ENCODE peak calls at places on chromosomes 3 and 15, in seven cellular contexts. P, U, I, L, H, F and Q are unnamed samples.

GRCh38 chr15:70160267-70160666 is 62.5 kb upstream of the TLE3 start:
- DNase-seq in P (no peak), U (no peak), I (no peak), L (no peak), H (no peak), F (no peak), Q (no peak)

GRCh38 chr3:16338999-16339398 is 74.0 kb downstream of the OXNAD1 start:
- DNase-seq in P (peak; percentile 20), U (no peak), I (no peak), L (no peak), H (peak; percentile 28), F (no peak), Q (peak; percentile 76)

GRCh38 chr3:128179474-128179819 is 26.2 kb downstream of the EEFSEC start:
- DNase-seq in P (no peak), U (no peak), I (no peak), L (no peak), H (no peak), F (no peak), Q (no peak)

GRCh38 chr15:67358812-67359211 is 104.2 kb downstream of the IQCH start:
- DNase-seq in P (no peak), U (no peak), I (no peak), L (no peak), H (no peak), F (peak; percentile 3), Q (peak; percentile 10)

GRCh38 chr15:59170295-59170881 is 36.3 kb upstream of the LDHAL6B start:
- DNase-seq in P (no peak), U (no peak), I (peak; percentile 54), L (no peak), H (no peak), F (no peak), Q (peak; percentile 69)

GRCh38 chr3:72185549-72186484 is 400.9 kb upstream of the PROK2 start:
- DNase-seq in P (peak; percentile 35), U (peak; percentile 61), I (no peak), L (no peak), H (peak; percentile 23), F (no peak), Q (no peak)

GRCh38 chr3:53713626-53714025 is 132.6 kb downstream of the CHDH start:
- DNase-seq in P (no peak), U (no peak), I (no peak), L (no peak), H (no peak), F (no peak), Q (no peak)

GRCh38 chr3:153163349-153164008 is 1.5 kb downstream of the RAP2B start:
- DNase-seq in P (no peak), U (no peak), I (peak; percentile 10), L (no peak), H (peak; percentile 31), F (no peak), Q (peak; percentile 32)